ENCODE peak calls at places on chromosomes 11 and 22, in four cellular contexts. Z is stimulated activated naive B cell treated with anti-CD40 and anti-IgM and Interleukin-4, amounts not matched to agents 10 μg/mL and 1 μg/mL and 100 μg/mL, for 72 hours; M is nucleus accumbens; W is psoas muscle. V is an unnamed sample.

GRCh38 chr11:74520316-74520715 is 26.8 kb upstream of the LIPT2 start:
- DNase-seq in Z (no peak), M (no peak), W (no peak), V (no peak)

GRCh38 chr11:67572747-67573419 is 10.7 kb upstream of the GSTP1 start:
- DNase-seq in Z (peak; percentile 34), M (no peak), W (peak; percentile 73), V (no peak)

GRCh38 chr22:50444663-50445062 is 30.2 kb downstream of the SBF1 start:
- DNase-seq in Z (no peak), M (no peak), W (no peak), V (no peak)

GRCh38 chr22:23395476-23396361 is 184.4 kb downstream of the IGLL1 start:
- DNase-seq in Z (no peak), M (no peak), W (peak; percentile 51), V (no peak)

GRCh38 chr22:39314251-39314971 is 5.0 kb downstream of the RPL3 start:
- DNase-seq in Z (no peak), M (no peak), W (no peak), V (no peak)

GRCh38 chr22:23070418-23071162 is at the start of gene GNAZ:
- DNase-seq in Z (no peak), M (peak; percentile 44), W (peak; percentile 59), V (no peak)

GRCh38 chr22:19109198-19110063 is 12.8 kb downstream of the DGCR2 start:
- DNase-seq in Z (no peak), M (no peak), W (no peak), V (no peak)

GRCh38 chr22:49078076-49078710 is 749.5 kb downstream of the BRD1 start:
- DNase-seq in Z (no peak), M (no peak), W (peak; percentile 34), V (no peak)

GRCh38 chr22:50548046-50548912 is 2.6 kb downstream of the KLHDC7B start:
- DNase-seq in Z (peak; percentile 30), M (no peak), W (peak; percentile 59), V (no peak)

GRCh38 chr11:100525197-100525596 is 161.9 kb upstream of the ARHGAP42 start:
- DNase-seq in Z (no peak), M (no peak), W (no peak), V (no peak)

GRCh38 chr11:57597461-57597892 is at the start of gene SERPING1:
- DNase-seq in Z (no peak), M (no peak), W (peak; percentile 84), V (peak; percentile 10)

GRCh38 chr11:94837317-94837716 is 69.2 kb downstream of the AMOTL1 start:
- DNase-seq in Z (no peak), M (no peak), W (no peak), V (no peak)

GRCh38 chr11:3920148-3920852 is 64.8 kb downstream of the STIM1 start:
- DNase-seq in Z (no peak), M (peak; percentile 9), W (peak; percentile 65), V (no peak)

GRCh38 chr11:33802414-33802950 is 28.2 kb upstream of the FBXO3 start:
- DNase-seq in Z (no peak), M (peak; percentile 66), W (peak; percentile 56), V (peak; percentile 29)

GRCh38 chr11:34546511-34547206 is 33.1 kb upstream of the ELF5 start:
- DNase-seq in Z (no peak), M (peak; percentile 57), W (no peak), V (peak; percentile 63)

GRCh38 chr22:16783930-16784354 is 41.3 kb downstream of the XKR3 start:
- DNase-seq in Z (no peak), M (no peak), W (no peak), V (no peak)

GRCh38 chr11:1714908-1715885 is 18.2 kb downstream of the KRTAP5-6 start:
- DNase-seq in Z (no peak), M (no peak), W (no peak), V (no peak)

GRCh38 chr11:86722041-86722440 is 49.6 kb upstream of the ME3 start:
- DNase-seq in Z (no peak), M (no peak), W (no peak), V (no peak)

GRCh38 chr22:29992341-29993275 is 87.7 kb upstream of the HORMAD2 start:
- DNase-seq in Z (no peak), M (no peak), W (no peak), V (no peak)

GRCh38 chr22:19646383-19646782 is 67.9 kb upstream of the SEPTIN5 start:
- DNase-seq in Z (no peak), M (no peak), W (no peak), V (no peak)

GRCh38 chr11:10444725-10445286 is 10.3 kb upstream of the AMPD3 start:
- DNase-seq in Z (no peak), M (no peak), W (no peak), V (no peak)

GRCh38 chr11:70505331-70505731 is 107.0 kb downstream of the CTTN start:
- DNase-seq in Z (no peak), M (no peak), W (peak; percentile 34), V (no peak)

GRCh38 chr11:94780432-94780831 is 12.3 kb downstream of the AMOTL1 start:
- DNase-seq in Z (no peak), M (no peak), W (no peak), V (no peak)

GRCh38 chr11:109933126-109933525 is 160.1 kb upstream of the ZC3H12C start:
- DNase-seq in Z (no peak), M (no peak), W (no peak), V (no peak)

GRCh38 chr11:123536690-123537437 is 106.8 kb downstream of the GRAMD1B start:
- DNase-seq in Z (no peak), M (no peak), W (no peak), V (no peak)

GRCh38 chr22:45977003-45977395 is at the start of gene WNT7B:
- DNase-seq in Z (no peak), M (no peak), W (no peak), V (no peak)

GRCh38 chr11:15819679-15820286 is 536.6 kb downstream of the SOX6 start:
- DNase-seq in Z (no peak), M (peak; percentile 88), W (peak; percentile 87), V (peak; percentile 75)

GRCh38 chr11:45872513-45873356 is 12.7 kb upstream of the MAPK8IP1 start:
- DNase-seq in Z (peak; percentile 15), M (peak; percentile 64), W (peak; percentile 66), V (peak; percentile 46)

GRCh38 chr11:128695539-128696221 is 1.8 kb downstream of the FLI1 start:
- DNase-seq in Z (no peak), M (no peak), W (no peak), V (no peak)

GRCh38 chr11:102879801-102880200 is 5.0 kb upstream of the MMP12 start:
- DNase-seq in Z (no peak), M (no peak), W (no peak), V (peak; percentile 9)

V was measured in hypothalamus.